ENCODE peak calls at places on chromosomes 6 and 20, in eight cellular contexts. E, W, G, O, M, Y, I and Q are unnamed samples.

GRCh38 chr20:43842126-43843020 is 72.3 kb upstream of the TOX2 start:
- DNase-seq in E (no peak), W (no peak), G (no peak), O (no peak), M (no peak), Y (no peak), I (no peak), Q (no peak)

GRCh38 chr20:46512943-46513844 is at the start of gene ZNF334:
- DNase-seq in E (peak; percentile 86), W (peak; percentile 13), G (peak; percentile 89), O (peak; percentile 40), M (peak; percentile 62), Y (peak; percentile 67), I (peak; percentile 38), Q (peak; percentile 68)

GRCh38 chr20:46647469-46647868 is 3.8 kb downstream of the SLC13A3 start:
- DNase-seq in E (no peak), W (no peak), G (no peak), O (no peak), M (no peak), Y (no peak), I (no peak), Q (no peak)

GRCh38 chr6:144401736-144402733 is 116.9 kb downstream of the UTRN start:
- DNase-seq in E (no peak), W (no peak), G (no peak), O (no peak), M (no peak), Y (no peak), I (no peak), Q (no peak)

GRCh38 chr20:35000311-35000921 is 44.7 kb downstream of the MYH7B start:
- DNase-seq in E (peak; percentile 29), W (no peak), G (no peak), O (no peak), M (no peak), Y (no peak), I (no peak), Q (no peak)

GRCh38 chr6:43604174-43604573 is 24.9 kb downstream of the GTPBP2 start:
- DNase-seq in E (no peak), W (peak; percentile 64), G (no peak), O (no peak), M (no peak), Y (peak; percentile 60), I (no peak), Q (no peak)

GRCh38 chr6:112579601-112580000 is 232.5 kb downstream of the RFPL4B start:
- DNase-seq in E (no peak), W (no peak), G (no peak), O (no peak), M (no peak), Y (no peak), I (no peak), Q (no peak)

GRCh38 chr6:105389543-105389942 is 13.3 kb downstream of the PREP start:
- DNase-seq in E (no peak), W (no peak), G (no peak), O (no peak), M (no peak), Y (no peak), I (no peak), Q (no peak)

GRCh38 chr20:57398231-57398821 is 7.1 kb downstream of the RBM38 start:
- DNase-seq in E (peak; percentile 67), W (no peak), G (no peak), O (no peak), M (peak; percentile 80), Y (no peak), I (peak; percentile 70), Q (no peak)

GRCh38 chr6:116461075-116461474 is at the start of gene CALHM6:
- DNase-seq in E (no peak), W (no peak), G (no peak), O (no peak), M (no peak), Y (no peak), I (no peak), Q (no peak)

GRCh38 chr6:89940225-89941027 is 46.2 kb downstream of the GJA10 start:
- DNase-seq in E (peak; percentile 50), W (peak; percentile 72), G (peak; percentile 38), O (peak; percentile 34), M (peak; percentile 67), Y (peak; percentile 75), I (peak; percentile 59), Q (peak; percentile 64)

GRCh38 chr6:150208606-150209352 is 65.9 kb downstream of the PPP1R14C start:
- DNase-seq in E (no peak), W (no peak), G (peak; percentile 47), O (no peak), M (no peak), Y (no peak), I (no peak), Q (no peak)

GRCh38 chr6:94071835-94072234 is 652.5 kb upstream of the EPHA7 start:
- DNase-seq in E (no peak), W (peak; percentile 10), G (no peak), O (no peak), M (no peak), Y (no peak), I (no peak), Q (no peak)

GRCh38 chr20:43667341-43668132 is 623 bp downstream of the MYBL2 start:
- DNase-seq in E (no peak), W (no peak), G (no peak), O (no peak), M (no peak), Y (peak; percentile 34), I (peak; percentile 39), Q (no peak)

GRCh38 chr20:32796383-32797159 is 23.2 kb upstream of the MAPRE1 start:
- DNase-seq in E (no peak), W (no peak), G (no peak), O (no peak), M (no peak), Y (no peak), I (no peak), Q (no peak)

GRCh38 chr6:160093946-160094345 is 27.7 kb upstream of the SLC22A1 start:
- DNase-seq in E (no peak), W (no peak), G (no peak), O (no peak), M (no peak), Y (no peak), I (no peak), Q (no peak)

GRCh38 chr6:154937306-154938244 is 57.5 kb upstream of the TIAM2 start:
- DNase-seq in E (no peak), W (peak; percentile 29), G (no peak), O (no peak), M (no peak), Y (peak; percentile 49), I (no peak), Q (no peak)

GRCh38 chr20:24647713-24648112 is 178.3 kb downstream of the SYNDIG1 start:
- DNase-seq in E (no peak), W (no peak), G (no peak), O (no peak), M (no peak), Y (no peak), I (no peak), Q (no peak)

GRCh38 chr20:10984899-10985298 is 311.1 kb upstream of the JAG1 start:
- DNase-seq in E (no peak), W (no peak), G (no peak), O (no peak), M (no peak), Y (peak; percentile 43), I (no peak), Q (no peak)

GRCh38 chr6:4225207-4225872 is 90.0 kb upstream of the ECI2 start:
- DNase-seq in E (no peak), W (no peak), G (no peak), O (no peak), M (no peak), Y (no peak), I (no peak), Q (no peak)

GRCh38 chr6:18654821-18655220 is 267.7 kb downstream of the RNF144B start:
- DNase-seq in E (no peak), W (no peak), G (no peak), O (no peak), M (no peak), Y (no peak), I (no peak), Q (no peak)

GRCh38 chr6:69953491-69953890 is 87.1 kb downstream of the COL19A1 start:
- DNase-seq in E (no peak), W (no peak), G (no peak), O (no peak), M (no peak), Y (no peak), I (no peak), Q (no peak)

GRCh38 chr20:36988494-36988966 is 37.0 kb upstream of the SAMHD1 start:
- DNase-seq in E (no peak), W (peak; percentile 4), G (no peak), O (no peak), M (no peak), Y (peak; percentile 58), I (no peak), Q (no peak)

GRCh38 chr6:38143191-38144154 is 323.9 kb downstream of the ZFAND3 start:
- DNase-seq in E (no peak), W (no peak), G (no peak), O (no peak), M (no peak), Y (peak; percentile 28), I (no peak), Q (no peak)

GRCh38 chr20:23160536-23161243 is 74.6 kb upstream of the CD93 start:
- DNase-seq in E (no peak), W (no peak), G (no peak), O (no peak), M (peak; percentile 19), Y (no peak), I (no peak), Q (no peak)

GRCh38 chr20:58481541-58482021 is 33.6 kb downstream of the APCDD1L start:
- DNase-seq in E (no peak), W (peak; percentile 32), G (no peak), O (no peak), M (peak; percentile 42), Y (peak; percentile 50), I (peak; percentile 82), Q (peak; percentile 70)

GRCh38 chr6:40328376-40328987 is 258.7 kb downstream of the LRFN2 start:
- DNase-seq in E (peak; percentile 44), W (no peak), G (peak; percentile 18), O (no peak), M (peak; percentile 78), Y (peak; percentile 53), I (peak; percentile 44), Q (peak; percentile 87)

GRCh38 chr6:157150076-157150475 is 173.2 kb downstream of the TMEM242 start:
- DNase-seq in E (no peak), W (no peak), G (no peak), O (no peak), M (no peak), Y (no peak), I (no peak), Q (no peak)

GRCh38 chr20:62433655-62434054 is 6.3 kb upstream of the RBBP8NL start:
- DNase-seq in E (peak; percentile 61), W (no peak), G (no peak), O (no peak), M (peak; percentile 76), Y (no peak), I (no peak), Q (no peak)

GRCh38 chr6:141526985-141527384 is 605.7 kb upstream of the GJE1 start:
- DNase-seq in E (no peak), W (no peak), G (no peak), O (no peak), M (no peak), Y (no peak), I (no peak), Q (no peak)

GRCh38 chr6:2478200-2478599 is 232.8 kb upstream of the GMDS start:
- DNase-seq in E (no peak), W (no peak), G (no peak), O (no peak), M (no peak), Y (peak; percentile 69), I (no peak), Q (no peak)

GRCh38 chr6:56374841-56375369 is 127.5 kb upstream of the COL21A1 start:
- DNase-seq in E (no peak), W (peak; percentile 84), G (no peak), O (no peak), M (no peak), Y (peak; percentile 57), I (no peak), Q (no peak)

GRCh38 chr20:11799131-11799800 is 118.4 kb upstream of the BTBD3 start:
- DNase-seq in E (no peak), W (no peak), G (no peak), O (no peak), M (peak; percentile 31), Y (no peak), I (no peak), Q (no peak)

GRCh38 chr6:44363377-44363926 is 21.0 kb downstream of the SPATS1 start:
- DNase-seq in E (no peak), W (no peak), G (no peak), O (no peak), M (no peak), Y (no peak), I (no peak), Q (no peak)